ENCODE peak calls at places on chromosome 2, in five cellular contexts. I, L, E, K and H are unnamed samples.

GRCh38 chr2:133937669-133938068 is 316.2 kb upstream of the MGAT5 start:
- DNase-seq in K (no peak), L (no peak), I (no peak), E (no peak), H (no peak)

GRCh38 chr2:138324068-138324771 is 177.3 kb upstream of the SPOPL start:
- DNase-seq in L (no peak), I (no peak), E (no peak), K (no peak), H (no peak)

GRCh38 chr2:206378835-206379234 is 64.5 kb upstream of the ADAM23 start:
- DNase-seq in K (no peak), I (no peak), E (no peak), L (no peak), H (no peak)

GRCh38 chr2:178256382-178257053 is 62.2 kb downstream of the OSBPL6 start:
- DNase-seq in E (no peak), L (no peak), I (no peak), K (no peak), H (no peak)

GRCh38 chr2:209993968-209994367 is 8.5 kb upstream of the RPE start:
- DNase-seq in I (no peak), L (no peak), E (no peak), K (no peak), H (no peak)

GRCh38 chr2:24047703-24048033 is 477 bp upstream of the WDCP start:
- DNase-seq in L (no peak), E (no peak), K (peak), I (no peak), H (no peak)

GRCh38 chr2:191265311-191266170 is 20.3 kb downstream of the MYO1B start:
- DNase-seq in E (no peak), L (no peak), I (no peak), K (no peak), H (no peak)

GRCh38 chr2:166158546-166158945 is 30.7 kb upstream of the SCN1A start:
- DNase-seq in I (no peak), L (no peak), E (no peak), K (no peak), H (no peak)

GRCh38 chr2:201008000-201008829 is 44.8 kb upstream of the ORC2 start:
- DNase-seq in L (no peak), E (no peak), K (no peak), I (no peak), H (no peak)

GRCh38 chr2:3738454-3738853 is 35.1 kb downstream of the DCDC2C start:
- DNase-seq in I (no peak), E (peak), K (peak), L (peak), H (peak)

GRCh38 chr2:228728961-228729360 is 542.1 kb downstream of the PID1 start:
- DNase-seq in K (no peak), I (no peak), L (no peak), E (no peak), H (no peak)

GRCh38 chr2:20229322-20230201 is 4.6 kb upstream of the SDC1 start:
- DNase-seq in I (no peak), E (no peak), K (no peak), L (no peak), H (no peak)

GRCh38 chr2:27914046-27914792 is 23.7 kb downstream of the BABAM2 start:
- DNase-seq in I (no peak), E (no peak), K (no peak), L (no peak), H (no peak)

GRCh38 chr2:160194946-160195345 is 5.1 kb downstream of the ITGB6 start:
- DNase-seq in I (no peak), K (no peak), L (peak), E (no peak), H (no peak)

GRCh38 chr2:110993557-110994231 is 127.0 kb upstream of the BCL2L11 start:
- DNase-seq in K (peak), E (no peak), L (peak), I (no peak), H (no peak)

GRCh38 chr2:8285081-8285480 is 396.8 kb upstream of the ID2 start:
- DNase-seq in L (no peak), K (no peak), E (no peak), I (no peak), H (no peak)

GRCh38 chr2:9268310-9269081 is 61.9 kb downstream of the ASAP2 start:
- DNase-seq in E (no peak), I (no peak), L (no peak), K (no peak), H (no peak)

GRCh38 chr2:197345846-197346370 is 35.3 kb upstream of the ANKRD44 start:
- DNase-seq in L (no peak), E (no peak), I (no peak), K (no peak), H (no peak)

GRCh38 chr2:69082430-69082997 is 69.5 kb downstream of the ANTXR1 start:
- DNase-seq in K (peak), L (no peak), E (no peak), I (peak), H (no peak)

GRCh38 chr2:31199206-31199605 is 18.1 kb downstream of the CAPN14 start:
- DNase-seq in K (no peak), L (no peak), E (no peak), I (no peak), H (no peak)

GRCh38 chr2:39411186-39411944 is 25.7 kb downstream of the MAP4K3 start:
- DNase-seq in E (no peak), L (no peak), I (no peak), K (no peak), H (no peak)

GRCh38 chr2:165408191-165408590 is 61.3 kb upstream of the CSRNP3 start:
- DNase-seq in K (peak), I (no peak), L (no peak), E (no peak), H (no peak)

GRCh38 chr2:19993731-19994130 is 3.8 kb upstream of the WDR35 start:
- DNase-seq in L (no peak), E (no peak), K (no peak), I (no peak), H (no peak)

GRCh38 chr2:229475753-229476152 is 204.7 kb upstream of the PID1 start:
- DNase-seq in E (no peak), L (no peak), I (no peak), K (no peak), H (no peak)

GRCh38 chr2:75140288-75140687 is 59.0 kb downstream of the TACR1 start:
- DNase-seq in K (no peak), I (no peak), L (no peak), E (no peak), H (no peak)

GRCh38 chr2:120384486-120385354 is 38.8 kb downstream of the INHBB start:
- DNase-seq in L (no peak), K (no peak), E (no peak), I (no peak), H (no peak)

GRCh38 chr2:48279347-48279746 is 250.6 kb upstream of the STON1 start:
- DNase-seq in I (no peak), L (no peak), E (no peak), K (no peak), H (peak)

GRCh38 chr2:193824474-193824873 is 1629.7 kb upstream of the TMEFF2 start:
- DNase-seq in I (no peak), K (no peak), E (no peak), L (no peak), H (no peak)

GRCh38 chr2:202120827-202121226 is 47.8 kb downstream of the KIAA2012 start:
- DNase-seq in I (no peak), E (no peak), L (no peak), K (no peak), H (no peak)